ENCODE peak calls at places on chromosomes 11 and 22, in eight cellular contexts. C is RPMI7951; F is psoas muscle; Y is stimulated activated CD4-positive, alpha-beta T cell treated with anti-CD3 and anti-CD28 coated beads, Interleukin-1b, Interleukin-23, amount 100 ng/mL, for 24 hours; U is iPS-NIHi11; B is tibial nerve; H is NCI-H748 treated with DMSO at 0.1 percent for 48 hours; J is posterior cingulate gyrus. Z is an unnamed sample.
A peak's percentile ranks its signal among the peaks of the same experiment; 100 is the strongest.

GRCh38 chr11:66022401-66023185 is 3.7 kb downstream of the CATSPER1 start:
- DNase-seq in C (peak; percentile 55), B (peak; percentile 69), Y (peak; percentile 84), U (peak; percentile 98), J (peak; percentile 74), H (peak; percentile 40), F (peak; percentile 88), Z (peak; percentile 24)

GRCh38 chr11:129960216-129961214 is 42.1 kb downstream of the PRDM10 start:
- DNase-seq in C (peak; percentile 87), B (no peak), Y (no peak), U (no peak), H (no peak), J (no peak), F (no peak), Z (no peak)

GRCh38 chr11:17917556-17917955 is 95.3 kb downstream of the SERGEF start:
- DNase-seq in U (no peak), Y (no peak), F (no peak), H (no peak), B (no peak), C (no peak), J (no peak), Z (no peak)

GRCh38 chr11:104858882-104859735 is 39.2 kb downstream of the CASP12 start:
- DNase-seq in U (no peak), H (no peak), C (no peak), Y (no peak), B (no peak), F (no peak), J (no peak), Z (no peak)

GRCh38 chr11:64298966-64299846 is 952 bp upstream of the CATSPERZ start:
- DNase-seq in Y (no peak), C (peak; percentile 33), U (no peak), B (peak; percentile 53), F (peak; percentile 86), H (no peak), J (peak; percentile 87), Z (peak; percentile 43)

GRCh38 chr22:46421272-46421671 is 85.8 kb downstream of the TRMU start:
- DNase-seq in H (no peak), B (no peak), F (no peak), C (no peak), U (no peak), J (no peak), Y (no peak), Z (no peak)

GRCh38 chr22:36737776-36738175 is 34.2 kb upstream of the CACNG2 start:
- DNase-seq in U (no peak), B (peak; percentile 32), F (peak; percentile 62), Y (no peak), C (no peak), J (no peak), H (no peak), Z (no peak)

GRCh38 chr11:35364101-35364780 is 55.1 kb downstream of the SLC1A2 start:
- DNase-seq in H (no peak), J (no peak), B (peak; percentile 71), U (peak; percentile 46), C (peak; percentile 90), F (peak; percentile 87), Y (no peak), Z (no peak)

GRCh38 chr11:58451585-58451984 is 9.5 kb upstream of the OR5B12 start:
- DNase-seq in C (peak; percentile 43), U (no peak), B (no peak), H (no peak), J (no peak), Y (no peak), F (no peak), Z (no peak)

GRCh38 chr11:60985991-60986915 is 14.8 kb downstream of the CD6 start:
- DNase-seq in U (no peak), B (no peak), Y (peak; percentile 59), C (peak; percentile 34), F (no peak), J (no peak), H (no peak), Z (no peak)

GRCh38 chr11:98734686-98735085 is 286.1 kb upstream of the CNTN5 start:
- DNase-seq in U (no peak), F (no peak), H (no peak), C (no peak), J (no peak), Y (no peak), B (no peak), Z (no peak)

Z was measured in anterior cingulate cortex.